ENCODE peak calls at places on chromosome 21, in four cellular contexts. N is stimulated activated effector memory CD8-positive, alpha-beta T cell treated with anti-CD3 and anti-CD28 coated beads, Interleukin-12 subunit alpha, Interleukin-12 subunit beta, amount 100 ng/mL, for 72 hours; C is stimulated activated CD4-positive, alpha-beta T cell treated with anti-CD3 and anti-CD28 coated beads, Interleukin-12 subunit alpha, Interleukin-12 subunit beta, amount 100 ng/mL, for 4 hours; J is tibial nerve. E is an unnamed sample.

GRCh38 chr21:41143596-41144325 is 24.2 kb upstream of the BACE2 start:
- DNase-seq in J (no peak), N (no peak), C (no peak), E (no peak)

GRCh38 chr21:44817914-44818635 is at the start of gene SUMO3:
- DNase-seq in N (peak; percentile 93), J (peak; percentile 60), C (peak; percentile 79), E (peak; percentile 78)

GRCh38 chr21:46129846-46130651 is 25.3 kb downstream of the FTCD start:
- DNase-seq in C (no peak), N (no peak), J (no peak), E (peak; percentile 20)

GRCh38 chr21:41640756-41641509 is 125.9 kb downstream of the RIPK4 start:
- DNase-seq in N (no peak), C (no peak), J (no peak), E (no peak)

GRCh38 chr21:45309541-45310381 is 22.1 kb upstream of the POFUT2 start:
- DNase-seq in C (no peak), J (no peak), N (no peak), E (peak; percentile 35)

GRCh38 chr21:44505673-44506278 is 34.2 kb downstream of the KRTAP10-1 start:
- DNase-seq in J (no peak), C (no peak), N (no peak), E (no peak)

GRCh38 chr21:36700961-36701911 is 2.3 kb downstream of the SIM2 start:
- DNase-seq in C (no peak), J (no peak), N (peak; percentile 51), E (no peak)

GRCh38 chr21:31158789-31159581 is 120.7 kb upstream of the KRTAP19-8 start:
- DNase-seq in N (no peak), C (no peak), J (no peak), E (no peak)

GRCh38 chr21:42155045-42155855 is 63.7 kb upstream of the ABCG1 start:
- DNase-seq in C (no peak), N (no peak), J (no peak), E (no peak)

E was measured in heart right ventricle.